ENCODE peak calls at places on chromosomes 6 and 20, in four cellular contexts. One of them, this sample, is unnamed.

GRCh38 chr6:11618533-11618932 is 81.0 kb downstream of the TMEM170B start:
- DNase-seq in BJ: no peak
- DNase-seq in left ventricle myocardium inferior: no peak
- DNase-seq in cardiac fibroblast: peak
- DNase-seq in this sample: peak

GRCh38 chr6:151695181-151695580 is 112.3 kb upstream of the ESR1 start:
- DNase-seq in BJ: no peak
- DNase-seq in cardiac fibroblast: no peak
- DNase-seq in left ventricle myocardium inferior: no peak
- DNase-seq in this sample: peak

GRCh38 chr20:38166707-38167233 is 1.7 kb upstream of the TGM2 start:
- DNase-seq in cardiac fibroblast: no peak
- DNase-seq in BJ: no peak
- DNase-seq in left ventricle myocardium inferior: no peak
- DNase-seq in this sample: no peak

GRCh38 chr20:33437141-33437911 is 6.2 kb downstream of the SNTA1 start:
- DNase-seq in cardiac fibroblast: peak
- DNase-seq in left ventricle myocardium inferior: peak
- DNase-seq in BJ: no peak
- DNase-seq in this sample: no peak

GRCh38 chr6:168278904-168279303 is 40.7 kb downstream of the DACT2 start:
- DNase-seq in BJ: no peak
- DNase-seq in left ventricle myocardium inferior: no peak
- DNase-seq in cardiac fibroblast: no peak
- DNase-seq in this sample: no peak

GRCh38 chr6:11050735-11051134 is 6.6 kb upstream of the ELOVL2 start:
- DNase-seq in BJ: no peak
- DNase-seq in left ventricle myocardium inferior: no peak
- DNase-seq in cardiac fibroblast: peak
- DNase-seq in this sample: peak

GRCh38 chr6:6712258-6712978 is 123.9 kb downstream of the LY86 start:
- DNase-seq in BJ: no peak
- DNase-seq in cardiac fibroblast: peak
- DNase-seq in left ventricle myocardium inferior: no peak
- DNase-seq in this sample: peak

GRCh38 chr6:45253457-45253856 is 74.7 kb upstream of the RUNX2 start:
- DNase-seq in BJ: no peak
- DNase-seq in cardiac fibroblast: no peak
- DNase-seq in left ventricle myocardium inferior: no peak
- DNase-seq in this sample: no peak

GRCh38 chr6:157637941-157638340 is 185.1 kb upstream of the SNX9 start:
- DNase-seq in cardiac fibroblast: no peak
- DNase-seq in BJ: no peak
- DNase-seq in left ventricle myocardium inferior: no peak
- DNase-seq in this sample: no peak

GRCh38 chr6:20497200-20497820 is 36.9 kb upstream of the CDKAL1 start:
- DNase-seq in left ventricle myocardium inferior: no peak
- DNase-seq in BJ: peak
- DNase-seq in cardiac fibroblast: peak
- DNase-seq in this sample: no peak

GRCh38 chr6:116556065-116556464 is 2.5 kb downstream of the CALHM4 start:
- DNase-seq in left ventricle myocardium inferior: no peak
- DNase-seq in BJ: peak
- DNase-seq in cardiac fibroblast: peak
- DNase-seq in this sample: peak

GRCh38 chr6:168606722-168607121 is 165.7 kb downstream of the SMOC2 start:
- DNase-seq in left ventricle myocardium inferior: no peak
- DNase-seq in cardiac fibroblast: no peak
- DNase-seq in BJ: no peak
- DNase-seq in this sample: no peak

GRCh38 chr20:17611290-17611539 is 41.3 kb downstream of the DSTN start:
- DNase-seq in left ventricle myocardium inferior: no peak
- DNase-seq in BJ: no peak
- DNase-seq in cardiac fibroblast: no peak
- DNase-seq in this sample: no peak

GRCh38 chr20:62902926-62903615 is 23.2 kb downstream of the DIDO1 start:
- DNase-seq in cardiac fibroblast: no peak
- DNase-seq in BJ: no peak
- DNase-seq in left ventricle myocardium inferior: no peak
- DNase-seq in this sample: no peak

GRCh38 chr6:44514576-44515193 is 127.2 kb downstream of the CDC5L start:
- DNase-seq in BJ: no peak
- DNase-seq in left ventricle myocardium inferior: no peak
- DNase-seq in cardiac fibroblast: no peak
- DNase-seq in this sample: no peak

GRCh38 chr20:35120012-35120701 is 27.0 kb downstream of the EDEM2 start:
- DNase-seq in left ventricle myocardium inferior: no peak
- DNase-seq in BJ: no peak
- DNase-seq in cardiac fibroblast: peak
- DNase-seq in this sample: peak

GRCh38 chr6:34230653-34231351 is 5.9 kb upstream of the HMGA1 start:
- DNase-seq in cardiac fibroblast: peak
- DNase-seq in BJ: no peak
- DNase-seq in left ventricle myocardium inferior: no peak
- DNase-seq in this sample: no peak

GRCh38 chr20:50293244-50294139 is 102.9 kb downstream of the CEBPB start:
- DNase-seq in cardiac fibroblast: no peak
- DNase-seq in left ventricle myocardium inferior: peak
- DNase-seq in BJ: no peak
- DNase-seq in this sample: no peak

GRCh38 chr6:148926478-148926877 is 179.6 kb downstream of the UST start:
- DNase-seq in left ventricle myocardium inferior: no peak
- DNase-seq in BJ: no peak
- DNase-seq in cardiac fibroblast: peak
- DNase-seq in this sample: peak

GRCh38 chr6:17239260-17239659 is 41.9 kb upstream of the RBM24 start:
- DNase-seq in cardiac fibroblast: no peak
- DNase-seq in left ventricle myocardium inferior: no peak
- DNase-seq in BJ: no peak
- DNase-seq in this sample: no peak

GRCh38 chr6:94751641-94752329 is 825.5 kb upstream of the MANEA start:
- DNase-seq in left ventricle myocardium inferior: no peak
- DNase-seq in cardiac fibroblast: peak
- DNase-seq in BJ: no peak
- DNase-seq in this sample: peak

GRCh38 chr6:145651988-145652387 is 83.3 kb downstream of the EPM2A start:
- DNase-seq in cardiac fibroblast: no peak
- DNase-seq in left ventricle myocardium inferior: no peak
- DNase-seq in BJ: no peak
- DNase-seq in this sample: no peak

GRCh38 chr6:28802417-28803336 is 121.1 kb downstream of the TRIM27 start:
- DNase-seq in left ventricle myocardium inferior: no peak
- DNase-seq in BJ: no peak
- DNase-seq in cardiac fibroblast: peak
- DNase-seq in this sample: peak

GRCh38 chr6:112296122-112296521 is 41.8 kb upstream of the LAMA4 start:
- DNase-seq in left ventricle myocardium inferior: no peak
- DNase-seq in BJ: no peak
- DNase-seq in cardiac fibroblast: peak
- DNase-seq in this sample: peak

GRCh38 chr6:40743226-40743625 is 156.1 kb upstream of the LRFN2 start:
- DNase-seq in left ventricle myocardium inferior: no peak
- DNase-seq in cardiac fibroblast: no peak
- DNase-seq in BJ: no peak
- DNase-seq in this sample: no peak

GRCh38 chr20:9021216-9021615 is 47.7 kb upstream of the PLCB4 start:
- DNase-seq in left ventricle myocardium inferior: no peak
- DNase-seq in cardiac fibroblast: no peak
- DNase-seq in BJ: no peak
- DNase-seq in this sample: no peak

GRCh38 chr20:63092660-63093215 is 86.0 kb upstream of the BHLHE23 start:
- DNase-seq in cardiac fibroblast: no peak
- DNase-seq in BJ: no peak
- DNase-seq in left ventricle myocardium inferior: peak
- DNase-seq in this sample: no peak

GRCh38 chr20:10315138-10315537 is 96.5 kb downstream of the SNAP25 start:
- DNase-seq in cardiac fibroblast: no peak
- DNase-seq in BJ: no peak
- DNase-seq in left ventricle myocardium inferior: no peak
- DNase-seq in this sample: no peak

GRCh38 chr20:24695529-24696225 is 226.2 kb downstream of the SYNDIG1 start:
- DNase-seq in BJ: no peak
- DNase-seq in cardiac fibroblast: no peak
- DNase-seq in left ventricle myocardium inferior: no peak
- DNase-seq in this sample: peak

GRCh38 chr20:33685328-33686007 is 717 bp downstream of the E2F1 start:
- DNase-seq in cardiac fibroblast: no peak
- DNase-seq in BJ: no peak
- DNase-seq in left ventricle myocardium inferior: no peak
- DNase-seq in this sample: peak

GRCh38 chr6:30855429-30856069 is 28.8 kb upstream of the DDR1 start:
- DNase-seq in BJ: no peak
- DNase-seq in cardiac fibroblast: no peak
- DNase-seq in left ventricle myocardium inferior: no peak
- DNase-seq in this sample: no peak

GRCh38 chr6:35719830-35720733 is 16.8 kb upstream of the ARMC12 start:
- DNase-seq in BJ: no peak
- DNase-seq in left ventricle myocardium inferior: peak
- DNase-seq in cardiac fibroblast: peak
- DNase-seq in this sample: peak

GRCh38 chr6:56655250-56655649 is 12.6 kb upstream of the DST start:
- DNase-seq in cardiac fibroblast: peak
- DNase-seq in left ventricle myocardium inferior: no peak
- DNase-seq in BJ: no peak
- DNase-seq in this sample: no peak

GRCh38 chr6:156595481-156595880 is 181.7 kb upstream of the ARID1B start:
- DNase-seq in cardiac fibroblast: no peak
- DNase-seq in BJ: no peak
- DNase-seq in left ventricle myocardium inferior: no peak
- DNase-seq in this sample: no peak

GRCh38 chr20:63049561-63050221 is 42.9 kb upstream of the BHLHE23 start:
- DNase-seq in left ventricle myocardium inferior: no peak
- DNase-seq in cardiac fibroblast: no peak
- DNase-seq in BJ: no peak
- DNase-seq in this sample: no peak

GRCh38 chr20:25177890-25178321 is 17.6 kb upstream of the ENTPD6 start:
- DNase-seq in BJ: no peak
- DNase-seq in cardiac fibroblast: peak
- DNase-seq in left ventricle myocardium inferior: no peak
- DNase-seq in this sample: peak

GRCh38 chr20:47493175-47493953 is 8.3 kb upstream of the NCOA3 start:
- DNase-seq in BJ: no peak
- DNase-seq in left ventricle myocardium inferior: peak
- DNase-seq in cardiac fibroblast: peak
- DNase-seq in this sample: peak

GRCh38 chr6:170022291-170022722 is 268.6 kb downstream of the DLL1 start:
- DNase-seq in cardiac fibroblast: no peak
- DNase-seq in left ventricle myocardium inferior: no peak
- DNase-seq in BJ: no peak
- DNase-seq in this sample: no peak

GRCh38 chr6:137696765-137697164 is 170.3 kb upstream of the TNFAIP3 start:
- DNase-seq in left ventricle myocardium inferior: no peak
- DNase-seq in cardiac fibroblast: no peak
- DNase-seq in BJ: no peak
- DNase-seq in this sample: no peak

GRCh38 chr6:137700751-137701477 is 166.1 kb upstream of the TNFAIP3 start:
- DNase-seq in left ventricle myocardium inferior: no peak
- DNase-seq in BJ: no peak
- DNase-seq in cardiac fibroblast: no peak
- DNase-seq in this sample: no peak

GRCh38 chr6:137697267-137697938 is 169.7 kb upstream of the TNFAIP3 start:
- DNase-seq in left ventricle myocardium inferior: no peak
- DNase-seq in cardiac fibroblast: peak
- DNase-seq in BJ: no peak
- DNase-seq in this sample: peak

GRCh38 chr6:137698636-137699035 is 168.4 kb upstream of the TNFAIP3 start:
- DNase-seq in left ventricle myocardium inferior: no peak
- DNase-seq in cardiac fibroblast: no peak
- DNase-seq in BJ: no peak
- DNase-seq in this sample: no peak

GRCh38 chr6:137699036-137699683 is 167.9 kb upstream of the TNFAIP3 start:
- DNase-seq in BJ: no peak
- DNase-seq in left ventricle myocardium inferior: no peak
- DNase-seq in cardiac fibroblast: peak
- DNase-seq in this sample: peak
- H3K4me3 ChIP-seq in BJ: no peak
- H3K4me3 ChIP-seq in left ventricle myocardium inferior: no peak
- H3K4me3 ChIP-seq in cardiac fibroblast: no peak
- H3K4me3 ChIP-seq in this sample: no peak

GRCh38 chr6:166078294-166078693 is 89.4 kb downstream of the TBXT start:
- DNase-seq in cardiac fibroblast: peak
- DNase-seq in left ventricle myocardium inferior: no peak
- DNase-seq in BJ: peak
- DNase-seq in this sample: no peak

GRCh38 chr6:166073082-166073481 is 94.6 kb downstream of the TBXT start:
- DNase-seq in left ventricle myocardium inferior: no peak
- DNase-seq in cardiac fibroblast: no peak
- DNase-seq in BJ: no peak
- DNase-seq in this sample: no peak

GRCh38 chr6:166075925-166076324 is 91.7 kb downstream of the TBXT start:
- DNase-seq in left ventricle myocardium inferior: no peak
- DNase-seq in BJ: no peak
- DNase-seq in cardiac fibroblast: no peak
- DNase-seq in this sample: no peak

DNA sequence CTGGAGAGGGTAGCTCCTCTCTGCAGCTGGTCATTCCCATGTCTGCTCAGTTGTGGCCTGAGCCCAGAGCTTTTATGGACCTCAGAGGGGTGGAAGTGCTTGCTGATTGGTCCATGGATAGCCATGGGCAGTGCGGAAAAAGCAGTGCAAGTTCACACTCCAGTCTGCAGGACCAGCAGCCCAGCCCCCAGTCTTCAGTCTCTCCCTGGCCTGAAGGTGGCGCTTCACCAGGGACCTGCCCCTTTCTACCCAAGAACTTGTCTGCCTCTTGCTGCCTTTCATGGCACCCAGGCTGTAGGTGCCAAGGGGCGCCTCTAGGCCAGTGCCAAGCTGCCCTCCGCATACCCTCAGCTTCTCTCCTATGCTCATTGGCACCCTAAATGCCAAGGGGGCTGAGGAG is 91.0 kb downstream of the TBXT start:
- DNase-seq in left ventricle myocardium inferior: no peak
- DNase-seq in cardiac fibroblast: no peak
- DNase-seq in BJ: no peak
- DNase-seq in this sample: no peak
- TF ChIP-seq CTCF in left ventricle myocardium inferior: no peak
- TF ChIP-seq CTCF in cardiac fibroblast: no peak
- TF ChIP-seq CTCF in BJ: no peak
- TF ChIP-seq CTCF in this sample: no peak

GRCh38 chr6:110492584-110492983 is 16.2 kb upstream of the SLC22A16 start:
- DNase-seq in cardiac fibroblast: peak
- DNase-seq in left ventricle myocardium inferior: no peak
- DNase-seq in BJ: no peak
- DNase-seq in this sample: peak
- H3K4me3 ChIP-seq in cardiac fibroblast: no peak
- H3K4me3 ChIP-seq in left ventricle myocardium inferior: no peak
- H3K4me3 ChIP-seq in BJ: no peak
- H3K4me3 ChIP-seq in this sample: no peak

DNA sequence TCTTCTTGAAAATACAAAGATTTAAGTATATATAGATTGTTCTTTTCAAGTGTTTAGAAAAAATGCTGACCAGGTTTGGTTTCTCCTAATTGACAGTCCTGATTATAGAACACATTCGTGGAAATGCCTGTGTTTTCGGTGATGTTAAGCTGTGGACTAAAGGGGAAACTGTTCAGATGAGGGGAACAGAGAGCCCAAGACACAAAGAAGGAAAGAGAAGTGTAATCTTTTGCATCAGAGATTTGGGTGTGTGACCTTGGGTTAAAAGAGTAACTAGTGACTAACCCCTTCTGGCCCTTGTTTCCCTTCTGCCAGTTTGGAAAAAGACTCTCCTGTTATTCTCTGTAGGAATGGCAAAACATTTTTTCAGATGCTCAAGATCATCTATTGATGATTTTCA is 331.3 kb downstream of the RIMS1 start:
- DNase-seq in cardiac fibroblast: no peak
- DNase-seq in left ventricle myocardium inferior: no peak
- DNase-seq in BJ: no peak
- DNase-seq in this sample: no peak
- TF ChIP-seq CTCF in cardiac fibroblast: no peak
- TF ChIP-seq CTCF in left ventricle myocardium inferior: no peak
- TF ChIP-seq CTCF in BJ: no peak
- TF ChIP-seq CTCF in this sample: no peak

This sample was measured in bronchial epithelial cell.